ENCODE peak calls at places on chromosome 10, in five cellular contexts. M, S, J, G and R are unnamed samples.

GRCh38 chr10:86967481-86967941 is 771 bp upstream of the ADIRF start:
- DNase-seq in M (no peak), S (no peak), J (peak), G (peak), R (no peak)

GRCh38 chr10:95865814-95866447 is 41.8 kb upstream of the CC2D2B start:
- DNase-seq in M (no peak), S (no peak), J (no peak), G (no peak), R (no peak)

GRCh38 chr10:131132681-131133080 is 178.8 kb downstream of the TCERG1L start:
- DNase-seq in M (no peak), S (no peak), J (no peak), G (no peak), R (no peak)

GRCh38 chr10:102175415-102175814 is 23.2 kb downstream of the NOLC1 start:
- DNase-seq in M (no peak), S (no peak), J (no peak), G (no peak), R (no peak)

GRCh38 chr10:122344741-122345258 is 29.7 kb upstream of the PLEKHA1 start:
- DNase-seq in M (no peak), S (no peak), J (no peak), G (no peak), R (peak)

GRCh38 chr10:84138478-84139125 is 707 bp upstream of the GHITM start:
- DNase-seq in M (no peak), S (peak), J (no peak), G (no peak), R (no peak)

GRCh38 chr10:4215485-4215884 is 430.5 kb upstream of the KLF6 start:
- DNase-seq in M (no peak), S (no peak), J (no peak), G (no peak), R (no peak)

GRCh38 chr10:132039371-132039770 is 26.4 kb upstream of the JAKMIP3 start:
- DNase-seq in M (no peak), S (no peak), J (no peak), G (no peak), R (no peak)

GRCh38 chr10:52818019-52818418 is 45.4 kb upstream of the MBL2 start:
- DNase-seq in M (no peak), S (no peak), J (peak), G (no peak), R (peak)

GRCh38 chr10:58393317-58393716 is 8.1 kb downstream of the TFAM start:
- DNase-seq in M (no peak), S (no peak), J (no peak), G (no peak), R (peak)

GRCh38 chr10:34252111-34252510 is 563.0 kb downstream of the PARD3 start:
- DNase-seq in M (no peak), S (no peak), J (peak), G (no peak), R (peak)

GRCh38 chr10:60943372-60944158 is 420 bp downstream of the RHOBTB1 start:
- DNase-seq in M (no peak), S (peak), J (peak), G (peak), R (peak)

GRCh38 chr10:91200314-91201212 is 19.9 kb upstream of the PCGF5 start:
- DNase-seq in M (no peak), S (no peak), J (no peak), G (no peak), R (no peak)

GRCh38 chr10:100186813-100187212 is 984 bp upstream of the ERLIN1 start:
- DNase-seq in M (no peak), S (no peak), J (peak), G (no peak), R (peak)

GRCh38 chr10:117983961-117984360 is 62.8 kb downstream of the RAB11FIP2 start:
- DNase-seq in M (no peak), S (no peak), J (no peak), G (no peak), R (no peak)

GRCh38 chr10:72170263-72170662 is 45.5 kb upstream of the ANAPC16 start:
- DNase-seq in M (no peak), S (no peak), J (peak), G (no peak), R (peak)

GRCh38 chr10:72162978-72163377 is 52.8 kb upstream of the ANAPC16 start:
- DNase-seq in M (no peak), S (no peak), J (peak), G (no peak), R (peak)

GRCh38 chr10:72164617-72165016 is 51.2 kb upstream of the ANAPC16 start:
- DNase-seq in M (no peak), S (no peak), J (no peak), G (no peak), R (no peak)
- TF ChIP-seq CTCF in M (no peak), S (no peak), J (no peak), G (no peak), R (no peak)

GRCh38 chr10:73785721-73786511 is 510 bp downstream of the ZSWIM8 start:
- DNase-seq in M (no peak), S (peak), J (peak), G (no peak), R (peak)
- TF ChIP-seq CTCF in M (no peak), S (no peak), J (no peak), G (no peak), R (no peak)

GRCh38 chr10:116080553-116080952 is 192.5 kb downstream of the GFRA1 start:
- DNase-seq in M (no peak), S (no peak), J (peak), G (no peak), R (peak)

GRCh38 chr10:116073025-116073424 is 200.0 kb downstream of the GFRA1 start:
- DNase-seq in M (no peak), S (no peak), J (no peak), G (no peak), R (no peak)

GRCh38 chr10:116079355-116079754 is 193.7 kb downstream of the GFRA1 start:
- DNase-seq in M (no peak), S (no peak), J (no peak), G (no peak), R (no peak)

GRCh38 chr10:116073451-116073850 is 199.6 kb downstream of the GFRA1 start:
- DNase-seq in M (no peak), S (no peak), J (no peak), G (no peak), R (no peak)

GRCh38 chr10:116076616-116077015 is 196.4 kb downstream of the GFRA1 start:
- DNase-seq in M (no peak), S (no peak), J (no peak), G (no peak), R (no peak)
- TF ChIP-seq CTCF in M (no peak), S (no peak), J (no peak), G (no peak), R (no peak)

GRCh38 chr10:116444527-116445142 is 17.0 kb downstream of the PNLIPRP3 start:
- DNase-seq in M (no peak), S (no peak), J (peak), G (no peak), R (peak)
- TF ChIP-seq CTCF in M (no peak), S (peak), J (peak), G (peak), R (peak)

GRCh38 chr10:13441476-13441875 is 87.3 kb downstream of the BEND7 start:
- DNase-seq in M (no peak), S (no peak), J (no peak), G (no peak), R (no peak)
- TF ChIP-seq CTCF in M (no peak), S (no peak), J (no peak), G (no peak), R (no peak)

DNA sequence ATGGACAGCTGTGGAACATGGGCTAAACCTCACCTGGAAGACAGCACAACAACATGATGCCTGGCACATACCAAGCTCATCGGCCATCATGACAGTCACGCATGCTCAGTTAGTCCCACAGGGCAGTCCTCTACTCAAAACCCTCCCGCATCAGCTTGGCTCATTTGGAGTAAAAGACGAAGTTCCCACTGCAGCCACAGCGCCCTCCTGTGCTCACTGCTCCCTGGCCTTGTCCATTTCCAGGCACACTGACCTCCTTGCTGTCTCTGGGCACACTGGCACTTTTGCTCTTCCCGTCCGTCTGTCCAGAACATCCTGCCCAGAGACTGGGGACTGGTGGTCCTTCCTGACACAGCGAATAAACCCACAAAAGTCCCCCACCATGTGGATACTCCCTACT is 66.2 kb downstream of the LARP4B start:
- DNase-seq in M (no peak), S (no peak), J (no peak), G (no peak), R (no peak)
- TF ChIP-seq CTCF in M (no peak), S (no peak), J (no peak), G (no peak), R (peak)

GRCh38 chr10:97017474-97017903 is 168.3 kb downstream of the SLIT1 start:
- DNase-seq in M (no peak), S (no peak), J (no peak), G (peak), R (no peak)

GRCh38 chr10:97016728-97017473 is 168.9 kb downstream of the SLIT1 start:
- DNase-seq in M (no peak), S (no peak), J (no peak), G (peak), R (no peak)

GRCh38 chr10:97019213-97019844 is 166.4 kb downstream of the SLIT1 start:
- DNase-seq in M (no peak), S (no peak), J (no peak), G (no peak), R (no peak)

GRCh38 chr10:97020452-97021400 is 165.0 kb downstream of the SLIT1 start:
- DNase-seq in M (no peak), S (no peak), J (no peak), G (no peak), R (no peak)

DNA sequence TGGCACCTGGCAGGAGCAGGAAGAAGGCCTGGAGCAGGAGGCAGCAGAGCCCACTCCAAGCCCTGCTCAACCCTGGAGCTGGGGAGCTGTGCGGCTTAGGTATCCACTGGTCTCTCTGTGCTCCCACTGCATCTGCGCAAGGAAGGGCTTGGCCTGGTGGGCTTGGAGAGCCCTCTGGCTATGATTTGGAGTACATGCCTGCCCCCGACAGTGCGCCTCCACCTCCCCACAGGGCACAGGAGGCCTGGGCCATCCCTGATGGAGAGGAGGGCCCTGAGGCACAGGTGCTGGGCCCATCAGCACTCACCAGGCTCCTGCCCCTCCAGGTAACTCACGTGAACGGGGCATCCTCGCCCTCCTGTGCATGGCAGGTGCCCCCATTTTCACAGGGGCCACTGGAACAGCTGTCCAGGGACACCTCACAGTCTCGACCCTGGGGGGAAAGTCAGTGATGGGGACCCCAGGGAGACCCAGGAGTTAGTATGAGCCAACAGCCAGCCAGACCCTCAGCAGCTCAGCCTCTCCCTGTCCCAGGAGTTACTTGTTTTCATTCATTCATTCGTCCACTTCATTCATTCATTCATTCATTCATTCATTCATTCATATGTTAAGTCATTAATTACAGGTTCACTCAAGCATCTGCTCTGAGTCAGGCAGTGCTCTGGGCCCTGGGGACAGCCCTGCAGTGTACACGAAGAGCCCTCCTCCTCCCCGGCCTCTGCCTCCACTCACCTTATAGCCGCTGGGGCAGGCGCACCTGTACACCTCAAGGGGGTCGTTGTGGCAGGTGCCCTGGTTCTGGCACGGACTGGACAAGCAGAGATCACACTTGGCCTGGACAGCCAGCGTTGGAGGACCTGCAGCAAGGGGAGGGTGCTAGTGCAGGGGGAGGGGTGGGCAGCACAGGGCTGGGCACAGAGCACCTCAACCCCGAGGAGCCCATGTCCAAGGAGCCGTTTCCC is 167.2 kb downstream of the SLIT1 start:
- DNase-seq in M (no peak), S (no peak), J (no peak), G (no peak), R (no peak)
- TF ChIP-seq CTCF in M (no peak), S (no peak), J (no peak), G (no peak), R (no peak)

GRCh38 chr10:7085913-7086589 is 324.8 kb downstream of the SFMBT2 start:
- DNase-seq in M (no peak), S (no peak), J (peak), G (no peak), R (no peak)
- TF ChIP-seq CTCF in M (no peak), S (no peak), J (no peak), G (no peak), R (no peak)

GRCh38 chr10:22727663-22728062 is 13.3 kb upstream of the PIP4K2A start:
- DNase-seq in M (no peak), S (no peak), J (no peak), G (no peak), R (no peak)
- TF ChIP-seq CTCF in M (no peak), S (no peak), J (no peak), G (no peak), R (no peak)